ENCODE peak calls at places on chromosomes 5 and 9, in eight cellular contexts. One of them, this sample, is unnamed.

GRCh38 chr5:136811086-136811485 is 445.7 kb upstream of the TRPC7 start:
- DNase-seq in stimulated activated CD8-positive, alpha-beta memory T cell treated with anti-CD3 and anti-CD28 coated beads, Interleukin-7, amount 100 ng/mL, for 4 hours: no peak
- DNase-seq in hepatocyte: no peak
- DNase-seq in activated T-helper 1 cell treated with anti-CD3 and anti-CD28 coated beads, Interleukin-2, amount 50 U/mL, for 16 hours: no peak
- DNase-seq in effector memory CD4-positive, alpha-beta T cell: no peak
- DNase-seq in Peyer's patch: no peak
- DNase-seq in left cardiac atrium: no peak
- DNase-seq in GM04503: no peak
- DNase-seq in this sample: no peak

GRCh38 chr9:133274236-133275104 is 531 bp downstream of the ABO start:
- DNase-seq in stimulated activated CD8-positive, alpha-beta memory T cell treated with anti-CD3 and anti-CD28 coated beads, Interleukin-7, amount 100 ng/mL, for 4 hours: no peak
- DNase-seq in hepatocyte: no peak
- DNase-seq in activated T-helper 1 cell treated with anti-CD3 and anti-CD28 coated beads, Interleukin-2, amount 50 U/mL, for 16 hours: no peak
- DNase-seq in effector memory CD4-positive, alpha-beta T cell: no peak
- DNase-seq in Peyer's patch: peak
- DNase-seq in left cardiac atrium: no peak
- DNase-seq in GM04503: no peak
- DNase-seq in this sample: no peak

GRCh38 chr5:132258102-132259060 is 885 bp downstream of the PDLIM4 start:
- DNase-seq in stimulated activated CD8-positive, alpha-beta memory T cell treated with anti-CD3 and anti-CD28 coated beads, Interleukin-7, amount 100 ng/mL, for 4 hours: no peak
- DNase-seq in hepatocyte: peak
- DNase-seq in activated T-helper 1 cell treated with anti-CD3 and anti-CD28 coated beads, Interleukin-2, amount 50 U/mL, for 16 hours: no peak
- DNase-seq in effector memory CD4-positive, alpha-beta T cell: no peak
- DNase-seq in Peyer's patch: peak
- DNase-seq in left cardiac atrium: peak
- DNase-seq in GM04503: no peak
- DNase-seq in this sample: peak

GRCh38 chr9:121914017-121914595 is 179.0 kb downstream of the TTLL11 start:
- DNase-seq in stimulated activated CD8-positive, alpha-beta memory T cell treated with anti-CD3 and anti-CD28 coated beads, Interleukin-7, amount 100 ng/mL, for 4 hours: no peak
- DNase-seq in hepatocyte: no peak
- DNase-seq in activated T-helper 1 cell treated with anti-CD3 and anti-CD28 coated beads, Interleukin-2, amount 50 U/mL, for 16 hours: no peak
- DNase-seq in effector memory CD4-positive, alpha-beta T cell: no peak
- DNase-seq in Peyer's patch: no peak
- DNase-seq in left cardiac atrium: no peak
- DNase-seq in GM04503: no peak
- DNase-seq in this sample: no peak

GRCh38 chr5:53035868-53036381 is 46.8 kb downstream of the ITGA2 start:
- DNase-seq in stimulated activated CD8-positive, alpha-beta memory T cell treated with anti-CD3 and anti-CD28 coated beads, Interleukin-7, amount 100 ng/mL, for 4 hours: no peak
- DNase-seq in hepatocyte: no peak
- DNase-seq in activated T-helper 1 cell treated with anti-CD3 and anti-CD28 coated beads, Interleukin-2, amount 50 U/mL, for 16 hours: no peak
- DNase-seq in effector memory CD4-positive, alpha-beta T cell: no peak
- DNase-seq in Peyer's patch: no peak
- DNase-seq in left cardiac atrium: no peak
- DNase-seq in GM04503: no peak
- DNase-seq in this sample: no peak

GRCh38 chr9:19127881-19128719 is 808 bp upstream of the PLIN2 start:
- DNase-seq in stimulated activated CD8-positive, alpha-beta memory T cell treated with anti-CD3 and anti-CD28 coated beads, Interleukin-7, amount 100 ng/mL, for 4 hours: no peak
- DNase-seq in hepatocyte: no peak
- DNase-seq in activated T-helper 1 cell treated with anti-CD3 and anti-CD28 coated beads, Interleukin-2, amount 50 U/mL, for 16 hours: peak
- DNase-seq in effector memory CD4-positive, alpha-beta T cell: peak
- DNase-seq in Peyer's patch: peak
- DNase-seq in left cardiac atrium: peak
- DNase-seq in GM04503: no peak
- DNase-seq in this sample: peak

GRCh38 chr5:18771097-18771610 is 1136.9 kb downstream of the TAF11L14 start:
- DNase-seq in stimulated activated CD8-positive, alpha-beta memory T cell treated with anti-CD3 and anti-CD28 coated beads, Interleukin-7, amount 100 ng/mL, for 4 hours: no peak
- DNase-seq in hepatocyte: no peak
- DNase-seq in activated T-helper 1 cell treated with anti-CD3 and anti-CD28 coated beads, Interleukin-2, amount 50 U/mL, for 16 hours: no peak
- DNase-seq in effector memory CD4-positive, alpha-beta T cell: no peak
- DNase-seq in Peyer's patch: no peak
- DNase-seq in left cardiac atrium: no peak
- DNase-seq in GM04503: no peak
- DNase-seq in this sample: no peak

GRCh38 chr9:70609542-70610286 is 195.3 kb upstream of the KLF9 start:
- DNase-seq in stimulated activated CD8-positive, alpha-beta memory T cell treated with anti-CD3 and anti-CD28 coated beads, Interleukin-7, amount 100 ng/mL, for 4 hours: no peak
- DNase-seq in hepatocyte: peak
- DNase-seq in activated T-helper 1 cell treated with anti-CD3 and anti-CD28 coated beads, Interleukin-2, amount 50 U/mL, for 16 hours: no peak
- DNase-seq in effector memory CD4-positive, alpha-beta T cell: no peak
- DNase-seq in Peyer's patch: no peak
- DNase-seq in left cardiac atrium: peak
- DNase-seq in GM04503: peak
- DNase-seq in this sample: no peak

GRCh38 chr9:133768859-133769510 is 30.8 kb upstream of the SARDH start:
- DNase-seq in stimulated activated CD8-positive, alpha-beta memory T cell treated with anti-CD3 and anti-CD28 coated beads, Interleukin-7, amount 100 ng/mL, for 4 hours: no peak
- DNase-seq in hepatocyte: peak
- DNase-seq in activated T-helper 1 cell treated with anti-CD3 and anti-CD28 coated beads, Interleukin-2, amount 50 U/mL, for 16 hours: no peak
- DNase-seq in effector memory CD4-positive, alpha-beta T cell: no peak
- DNase-seq in Peyer's patch: peak
- DNase-seq in left cardiac atrium: no peak
- DNase-seq in GM04503: no peak
- DNase-seq in this sample: no peak

GRCh38 chr9:98599566-98599965 is 109.2 kb downstream of the GABBR2 start:
- DNase-seq in stimulated activated CD8-positive, alpha-beta memory T cell treated with anti-CD3 and anti-CD28 coated beads, Interleukin-7, amount 100 ng/mL, for 4 hours: no peak
- DNase-seq in hepatocyte: no peak
- DNase-seq in activated T-helper 1 cell treated with anti-CD3 and anti-CD28 coated beads, Interleukin-2, amount 50 U/mL, for 16 hours: no peak
- DNase-seq in effector memory CD4-positive, alpha-beta T cell: no peak
- DNase-seq in Peyer's patch: no peak
- DNase-seq in left cardiac atrium: no peak
- DNase-seq in GM04503: no peak
- DNase-seq in this sample: no peak

GRCh38 chr5:112366987-112367386 is 52.1 kb downstream of the EPB41L4A start:
- DNase-seq in stimulated activated CD8-positive, alpha-beta memory T cell treated with anti-CD3 and anti-CD28 coated beads, Interleukin-7, amount 100 ng/mL, for 4 hours: no peak
- DNase-seq in hepatocyte: peak
- DNase-seq in activated T-helper 1 cell treated with anti-CD3 and anti-CD28 coated beads, Interleukin-2, amount 50 U/mL, for 16 hours: no peak
- DNase-seq in effector memory CD4-positive, alpha-beta T cell: no peak
- DNase-seq in Peyer's patch: no peak
- DNase-seq in left cardiac atrium: no peak
- DNase-seq in GM04503: no peak
- DNase-seq in this sample: peak

GRCh38 chr5:15521349-15521937 is 21.5 kb downstream of the FBXL7 start:
- DNase-seq in stimulated activated CD8-positive, alpha-beta memory T cell treated with anti-CD3 and anti-CD28 coated beads, Interleukin-7, amount 100 ng/mL, for 4 hours: no peak
- DNase-seq in hepatocyte: no peak
- DNase-seq in activated T-helper 1 cell treated with anti-CD3 and anti-CD28 coated beads, Interleukin-2, amount 50 U/mL, for 16 hours: no peak
- DNase-seq in effector memory CD4-positive, alpha-beta T cell: no peak
- DNase-seq in Peyer's patch: no peak
- DNase-seq in left cardiac atrium: no peak
- DNase-seq in GM04503: no peak
- DNase-seq in this sample: no peak

GRCh38 chr9:93886911-93887310 is 68.2 kb downstream of the BARX1 start:
- DNase-seq in stimulated activated CD8-positive, alpha-beta memory T cell treated with anti-CD3 and anti-CD28 coated beads, Interleukin-7, amount 100 ng/mL, for 4 hours: no peak
- DNase-seq in hepatocyte: no peak
- DNase-seq in activated T-helper 1 cell treated with anti-CD3 and anti-CD28 coated beads, Interleukin-2, amount 50 U/mL, for 16 hours: no peak
- DNase-seq in effector memory CD4-positive, alpha-beta T cell: no peak
- DNase-seq in Peyer's patch: no peak
- DNase-seq in left cardiac atrium: no peak
- DNase-seq in GM04503: no peak
- DNase-seq in this sample: no peak

GRCh38 chr5:149141224-149141956 is at the start of gene ABLIM3:
- DNase-seq in stimulated activated CD8-positive, alpha-beta memory T cell treated with anti-CD3 and anti-CD28 coated beads, Interleukin-7, amount 100 ng/mL, for 4 hours: peak
- DNase-seq in hepatocyte: peak
- DNase-seq in activated T-helper 1 cell treated with anti-CD3 and anti-CD28 coated beads, Interleukin-2, amount 50 U/mL, for 16 hours: peak
- DNase-seq in effector memory CD4-positive, alpha-beta T cell: peak
- DNase-seq in Peyer's patch: peak
- DNase-seq in left cardiac atrium: peak
- DNase-seq in GM04503: no peak
- DNase-seq in this sample: peak

GRCh38 chr5:128667148-128667547 is 129.1 kb upstream of the FBN2 start:
- DNase-seq in stimulated activated CD8-positive, alpha-beta memory T cell treated with anti-CD3 and anti-CD28 coated beads, Interleukin-7, amount 100 ng/mL, for 4 hours: no peak
- DNase-seq in hepatocyte: peak
- DNase-seq in activated T-helper 1 cell treated with anti-CD3 and anti-CD28 coated beads, Interleukin-2, amount 50 U/mL, for 16 hours: no peak
- DNase-seq in effector memory CD4-positive, alpha-beta T cell: no peak
- DNase-seq in Peyer's patch: no peak
- DNase-seq in left cardiac atrium: no peak
- DNase-seq in GM04503: no peak
- DNase-seq in this sample: no peak

GRCh38 chr9:95511232-95511951 is 5.4 kb downstream of the PTCH1 start:
- DNase-seq in stimulated activated CD8-positive, alpha-beta memory T cell treated with anti-CD3 and anti-CD28 coated beads, Interleukin-7, amount 100 ng/mL, for 4 hours: no peak
- DNase-seq in hepatocyte: peak
- DNase-seq in activated T-helper 1 cell treated with anti-CD3 and anti-CD28 coated beads, Interleukin-2, amount 50 U/mL, for 16 hours: no peak
- DNase-seq in effector memory CD4-positive, alpha-beta T cell: peak
- DNase-seq in Peyer's patch: peak
- DNase-seq in left cardiac atrium: peak
- DNase-seq in GM04503: no peak
- DNase-seq in this sample: no peak

GRCh38 chr9:108156270-108156998 is 666.9 kb upstream of the KLF4 start:
- DNase-seq in stimulated activated CD8-positive, alpha-beta memory T cell treated with anti-CD3 and anti-CD28 coated beads, Interleukin-7, amount 100 ng/mL, for 4 hours: no peak
- DNase-seq in hepatocyte: peak
- DNase-seq in activated T-helper 1 cell treated with anti-CD3 and anti-CD28 coated beads, Interleukin-2, amount 50 U/mL, for 16 hours: no peak
- DNase-seq in effector memory CD4-positive, alpha-beta T cell: no peak
- DNase-seq in Peyer's patch: peak
- DNase-seq in left cardiac atrium: peak
- DNase-seq in GM04503: no peak
- DNase-seq in this sample: no peak

GRCh38 chr9:114746591-114746990 is 59.2 kb downstream of the TNFSF15 start:
- DNase-seq in stimulated activated CD8-positive, alpha-beta memory T cell treated with anti-CD3 and anti-CD28 coated beads, Interleukin-7, amount 100 ng/mL, for 4 hours: no peak
- DNase-seq in hepatocyte: peak
- DNase-seq in activated T-helper 1 cell treated with anti-CD3 and anti-CD28 coated beads, Interleukin-2, amount 50 U/mL, for 16 hours: no peak
- DNase-seq in effector memory CD4-positive, alpha-beta T cell: no peak
- DNase-seq in Peyer's patch: no peak
- DNase-seq in left cardiac atrium: no peak
- DNase-seq in GM04503: peak
- DNase-seq in this sample: no peak

GRCh38 chr9:122164286-122164685 is 4.6 kb downstream of the MORN5 start:
- DNase-seq in stimulated activated CD8-positive, alpha-beta memory T cell treated with anti-CD3 and anti-CD28 coated beads, Interleukin-7, amount 100 ng/mL, for 4 hours: no peak
- DNase-seq in hepatocyte: no peak
- DNase-seq in activated T-helper 1 cell treated with anti-CD3 and anti-CD28 coated beads, Interleukin-2, amount 50 U/mL, for 16 hours: no peak
- DNase-seq in effector memory CD4-positive, alpha-beta T cell: no peak
- DNase-seq in Peyer's patch: no peak
- DNase-seq in left cardiac atrium: no peak
- DNase-seq in GM04503: no peak
- DNase-seq in this sample: no peak

GRCh38 chr9:114330636-114331035 is 967 bp downstream of the ORM2 start:
- DNase-seq in stimulated activated CD8-positive, alpha-beta memory T cell treated with anti-CD3 and anti-CD28 coated beads, Interleukin-7, amount 100 ng/mL, for 4 hours: no peak
- DNase-seq in hepatocyte: no peak
- DNase-seq in activated T-helper 1 cell treated with anti-CD3 and anti-CD28 coated beads, Interleukin-2, amount 50 U/mL, for 16 hours: no peak
- DNase-seq in effector memory CD4-positive, alpha-beta T cell: no peak
- DNase-seq in Peyer's patch: no peak
- DNase-seq in left cardiac atrium: peak
- DNase-seq in GM04503: no peak
- DNase-seq in this sample: no peak

GRCh38 chr5:166074839-166075481 is 2216.5 kb upstream of the WWC1 start:
- DNase-seq in stimulated activated CD8-positive, alpha-beta memory T cell treated with anti-CD3 and anti-CD28 coated beads, Interleukin-7, amount 100 ng/mL, for 4 hours: no peak
- DNase-seq in hepatocyte: no peak
- DNase-seq in activated T-helper 1 cell treated with anti-CD3 and anti-CD28 coated beads, Interleukin-2, amount 50 U/mL, for 16 hours: no peak
- DNase-seq in effector memory CD4-positive, alpha-beta T cell: no peak
- DNase-seq in Peyer's patch: no peak
- DNase-seq in left cardiac atrium: no peak
- DNase-seq in GM04503: no peak
- DNase-seq in this sample: no peak

GRCh38 chr5:34789021-34789531 is 49.9 kb upstream of the TTC23L start:
- DNase-seq in stimulated activated CD8-positive, alpha-beta memory T cell treated with anti-CD3 and anti-CD28 coated beads, Interleukin-7, amount 100 ng/mL, for 4 hours: no peak
- DNase-seq in hepatocyte: no peak
- DNase-seq in activated T-helper 1 cell treated with anti-CD3 and anti-CD28 coated beads, Interleukin-2, amount 50 U/mL, for 16 hours: no peak
- DNase-seq in effector memory CD4-positive, alpha-beta T cell: no peak
- DNase-seq in Peyer's patch: no peak
- DNase-seq in left cardiac atrium: peak
- DNase-seq in GM04503: peak
- DNase-seq in this sample: no peak

GRCh38 chr9:16154570-16155078 is 601.8 kb downstream of the CCDC171 start:
- DNase-seq in stimulated activated CD8-positive, alpha-beta memory T cell treated with anti-CD3 and anti-CD28 coated beads, Interleukin-7, amount 100 ng/mL, for 4 hours: peak
- DNase-seq in hepatocyte: peak
- DNase-seq in activated T-helper 1 cell treated with anti-CD3 and anti-CD28 coated beads, Interleukin-2, amount 50 U/mL, for 16 hours: no peak
- DNase-seq in effector memory CD4-positive, alpha-beta T cell: no peak
- DNase-seq in Peyer's patch: peak
- DNase-seq in left cardiac atrium: peak
- DNase-seq in GM04503: no peak
- DNase-seq in this sample: no peak